ENCODE peak calls at places on chromosomes 13 and 19, in ten cellular contexts. A is CD4-positive, alpha-beta T cell; V is heart right ventricle; J is astrocyte; Q is Peyer's patch; C is coronary artery; E is colonic mucosa; L is tibial nerve; W is lung; X is ovary. G is an unnamed sample.

GRCh38 chr13:42597505-42597904 is 23.6 kb downstream of the TNFSF11 start:
- DNase-seq in A (no peak), V (no peak), J (no peak), Q (no peak), C (no peak), E (no peak), L (no peak), W (no peak), X (no peak), G (no peak)

GRCh38 chr13:46469064-46469463 is 82.0 kb upstream of the RUBCNL start:
- DNase-seq in A (no peak), V (no peak), J (peak), Q (no peak), C (no peak), E (no peak), L (no peak), W (no peak), X (no peak), G (no peak)

GRCh38 chr13:27137759-27138158 is 33.9 kb downstream of the USP12 start:
- DNase-seq in A (no peak), V (no peak), J (no peak), Q (no peak), C (no peak), E (no peak), L (no peak), W (no peak), X (no peak), G (no peak)

GRCh38 chr13:107842562-107843180 is 372.7 kb downstream of the LIG4 start:
- DNase-seq in A (no peak), V (no peak), J (peak), Q (no peak), C (no peak), E (no peak), L (no peak), W (no peak), X (no peak), G (no peak)

GRCh38 chr19:47104678-47105077 is 8.9 kb downstream of the ZC3H4 start:
- DNase-seq in A (no peak), V (no peak), J (no peak), Q (no peak), C (no peak), E (no peak), L (no peak), W (no peak), X (no peak), G (no peak)

GRCh38 chr19:54297759-54298305 is 15.1 kb downstream of the LILRA5 start:
- DNase-seq in A (no peak), V (no peak), J (no peak), Q (no peak), C (no peak), E (no peak), L (no peak), W (no peak), X (no peak), G (no peak)

GRCh38 chr13:112781881-112782361 is 92.1 kb downstream of the ATP11A start:
- DNase-seq in A (no peak), V (peak), J (peak), Q (no peak), C (no peak), E (no peak), L (no peak), W (peak), X (peak), G (no peak)

GRCh38 chr19:56751078-56751489 is 79.5 kb upstream of the ZNF835 start:
- DNase-seq in A (no peak), V (no peak), J (no peak), Q (no peak), C (no peak), E (no peak), L (no peak), W (no peak), X (peak), G (peak)

GRCh38 chr19:3669134-3669436 is 31.2 kb downstream of the PIP5K1C start:
- DNase-seq in A (no peak), V (no peak), J (no peak), Q (no peak), C (no peak), E (no peak), L (no peak), W (no peak), X (no peak), G (no peak)

GRCh38 chr19:3665681-3666544 is 34.4 kb downstream of the PIP5K1C start:
- DNase-seq in A (peak), V (peak), J (no peak), Q (peak), C (no peak), E (peak), L (peak), W (peak), X (peak), G (peak)

GRCh38 chr19:3668331-3669133 is 31.7 kb downstream of the PIP5K1C start:
- DNase-seq in A (no peak), V (no peak), J (peak), Q (no peak), C (no peak), E (no peak), L (no peak), W (no peak), X (no peak), G (no peak)

GRCh38 chr19:3667766-3668165 is 32.5 kb downstream of the PIP5K1C start:
- DNase-seq in A (no peak), V (no peak), J (no peak), Q (no peak), C (no peak), E (no peak), L (no peak), W (no peak), X (no peak), G (no peak)

DNA sequence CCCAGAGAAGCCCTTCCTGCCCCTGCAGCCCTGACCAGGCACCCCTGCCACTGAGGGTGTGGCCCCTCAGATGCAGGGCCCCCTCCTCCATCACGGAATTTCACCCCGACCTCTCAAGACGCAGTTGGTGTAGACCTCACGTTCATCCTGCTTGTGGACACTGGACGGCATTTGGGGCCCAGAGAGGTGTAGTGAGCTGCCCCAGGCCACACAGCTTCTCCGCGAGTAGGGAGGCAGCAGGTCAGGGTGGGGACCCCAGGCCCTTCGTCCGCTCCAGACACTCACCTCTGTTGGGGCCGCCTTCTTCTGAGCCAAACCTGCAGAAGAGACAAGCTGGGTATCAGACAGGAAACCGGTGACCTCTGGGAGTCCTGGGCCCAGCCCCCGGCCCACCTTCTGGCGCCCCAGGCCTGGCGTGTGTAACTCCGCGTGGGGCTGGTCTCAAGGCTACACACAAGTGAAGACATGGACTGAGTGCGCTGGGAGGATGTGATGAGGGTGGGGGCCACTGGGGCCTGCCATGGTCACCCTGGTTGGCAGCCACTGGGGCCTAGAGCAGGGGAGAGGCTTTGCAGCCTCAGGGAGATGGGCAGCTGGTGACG is 33.1 kb downstream of the PIP5K1C start:
- DNase-seq in A (no peak), V (no peak), J (no peak), Q (no peak), C (no peak), E (no peak), L (no peak), W (no peak), X (no peak), G (no peak)
- H3K27ac ChIP-seq in A (no peak), V (peak), J (no peak), Q (no peak), C (no peak), E (no peak), L (no peak), W (no peak), X (no peak), G (no peak)

DNA sequence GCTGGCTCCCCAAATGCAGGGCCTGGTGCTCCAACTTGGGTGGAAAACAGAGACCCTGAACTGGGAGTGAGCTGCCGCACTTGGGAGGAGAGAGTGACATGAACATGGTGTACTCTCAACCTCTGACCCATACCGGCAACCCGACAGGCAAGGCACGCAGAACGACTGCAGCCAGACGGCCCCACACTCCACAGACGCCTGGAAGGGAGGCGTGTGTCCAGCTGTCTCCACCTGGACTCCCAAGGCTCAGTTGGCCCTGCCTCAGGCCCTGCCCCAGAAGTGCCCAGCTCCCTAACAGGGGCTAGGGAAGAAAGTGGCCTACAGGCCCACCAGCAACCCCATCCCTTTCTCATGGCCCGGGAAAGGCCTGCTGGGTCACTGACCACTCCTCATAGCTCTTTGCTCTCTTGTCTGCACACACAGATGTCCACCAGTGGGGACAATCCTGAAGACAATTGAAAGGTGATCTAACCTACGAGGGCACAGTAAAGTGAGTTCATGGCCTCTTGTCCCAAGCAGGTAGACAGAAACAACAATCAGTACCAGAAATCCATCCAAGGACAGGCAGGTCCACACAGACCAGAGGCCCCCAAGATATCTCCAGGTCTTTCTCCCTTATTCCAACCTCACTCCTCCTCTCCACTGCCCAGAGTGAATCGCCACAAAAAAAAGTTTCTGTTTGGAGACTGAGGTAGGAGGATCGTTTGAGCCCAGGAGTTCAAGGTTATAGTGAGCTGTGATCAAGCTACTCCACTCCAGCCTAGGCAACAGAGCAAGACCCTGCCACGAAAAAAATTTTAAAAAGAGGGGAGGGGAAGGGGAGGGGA is 28.2 kb downstream of the ELL start:
- DNase-seq in A (no peak), V (no peak), J (no peak), Q (no peak), C (no peak), E (no peak), L (no peak), W (no peak), X (peak), G (no peak)
- H3K27ac ChIP-seq in A (peak), V (peak), J (no peak), Q (peak), C (no peak), E (peak), L (no peak), W (no peak), X (peak), G (no peak)

DNA sequence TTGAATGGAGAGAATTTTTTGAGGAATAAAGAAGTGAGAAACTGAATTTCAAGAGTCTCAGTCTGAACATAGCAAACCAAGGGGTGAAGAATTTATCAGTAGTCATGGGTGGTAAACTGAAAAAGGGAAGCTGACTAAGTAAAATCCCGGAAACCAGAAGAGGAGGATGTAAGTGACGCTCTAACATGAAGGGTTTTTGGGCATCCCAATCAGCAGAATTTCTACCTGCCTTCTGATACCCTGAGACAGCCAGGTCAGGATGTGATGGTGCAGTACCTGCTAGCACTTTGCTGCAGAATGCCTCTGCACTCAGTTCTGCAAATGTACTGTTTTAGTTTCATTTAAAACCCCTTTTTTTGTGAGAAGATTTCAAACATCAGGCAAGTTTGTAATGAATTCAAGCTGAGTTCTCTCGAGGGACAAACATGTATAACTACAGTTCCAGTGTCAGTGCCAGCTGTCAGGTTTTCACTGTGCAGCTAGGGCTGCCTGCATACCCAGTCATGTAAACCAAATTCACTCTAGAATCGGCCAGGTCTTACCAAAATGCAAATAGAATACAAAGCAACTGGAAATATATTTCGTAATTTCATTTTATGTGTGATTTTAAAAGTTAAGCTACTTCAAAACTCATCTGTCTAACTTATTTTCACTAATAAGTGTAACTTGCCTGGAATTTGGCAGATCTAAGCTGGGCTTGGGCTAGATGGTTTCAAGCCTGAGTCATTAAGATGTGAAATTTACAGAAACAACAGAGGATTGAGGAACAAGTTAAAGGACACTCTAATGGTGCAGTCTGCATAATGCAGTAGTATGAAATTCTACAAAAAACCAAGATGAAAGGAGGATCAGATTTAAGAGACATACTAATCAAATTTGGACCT is 13.8 kb downstream of the METTL21C start:
- DNase-seq in A (no peak), V (no peak), J (peak), Q (no peak), C (no peak), E (no peak), L (no peak), W (no peak), X (no peak), G (no peak)
- H3K27ac ChIP-seq in A (no peak), V (no peak), J (no peak), Q (no peak), C (no peak), E (no peak), L (no peak), W (no peak), X (no peak), G (no peak)

DNA sequence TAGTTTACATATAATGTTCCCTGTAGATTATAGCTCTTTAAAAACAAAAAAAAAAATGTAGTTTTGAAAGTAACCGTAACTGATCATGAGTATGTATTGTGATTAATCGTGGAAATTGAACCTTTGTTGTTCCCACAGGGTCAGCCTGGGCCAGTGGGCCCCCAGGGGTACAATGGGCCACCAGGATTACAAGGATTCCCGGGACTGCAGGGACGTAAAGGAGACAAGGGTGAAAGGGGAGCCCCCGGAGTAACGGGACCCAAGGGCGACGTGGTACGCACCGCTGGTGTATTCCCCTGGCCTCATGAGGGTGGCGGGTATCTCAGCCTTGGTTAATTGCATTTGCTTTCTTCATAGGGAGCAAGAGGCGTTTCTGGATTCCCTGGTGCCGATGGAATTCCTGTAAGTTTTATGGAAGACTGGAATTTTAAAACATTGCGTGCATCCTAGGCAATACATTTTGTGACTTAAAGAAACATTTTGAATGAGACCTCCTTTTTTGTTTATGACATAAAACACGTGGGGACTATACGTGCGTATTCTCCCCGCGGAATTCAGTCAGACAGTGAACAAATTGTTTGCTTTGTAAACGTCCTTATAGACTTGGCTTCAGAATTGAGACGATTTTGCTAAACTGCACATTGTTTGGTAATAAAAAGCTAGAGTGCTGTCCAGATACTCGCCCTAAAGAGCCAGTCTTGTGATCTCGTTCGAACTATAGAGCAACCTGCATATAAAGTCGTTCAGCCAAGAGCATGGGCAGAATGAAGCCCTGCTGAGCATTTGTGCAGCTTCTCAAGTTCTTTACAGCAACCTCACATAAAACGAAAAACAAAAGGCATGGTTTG is 117.7 kb downstream of the COL4A2 start:
- DNase-seq in A (no peak), V (no peak), J (no peak), Q (no peak), C (peak), E (no peak), L (no peak), W (no peak), X (no peak), G (no peak)
- H3K27ac ChIP-seq in A (no peak), V (no peak), J (peak), Q (no peak), C (peak), E (no peak), L (no peak), W (no peak), X (no peak), G (no peak)

GRCh38 chr13:78658630-78659449 is at the start of gene OBI1:
- DNase-seq in A (peak), V (peak), J (peak), Q (peak), C (peak), E (peak), L (peak), W (peak), X (peak), G (peak)
- H3K27ac ChIP-seq in A (no peak), V (peak), J (peak), Q (peak), C (peak), E (peak), L (peak), W (peak), X (peak), G (peak)

DNA sequence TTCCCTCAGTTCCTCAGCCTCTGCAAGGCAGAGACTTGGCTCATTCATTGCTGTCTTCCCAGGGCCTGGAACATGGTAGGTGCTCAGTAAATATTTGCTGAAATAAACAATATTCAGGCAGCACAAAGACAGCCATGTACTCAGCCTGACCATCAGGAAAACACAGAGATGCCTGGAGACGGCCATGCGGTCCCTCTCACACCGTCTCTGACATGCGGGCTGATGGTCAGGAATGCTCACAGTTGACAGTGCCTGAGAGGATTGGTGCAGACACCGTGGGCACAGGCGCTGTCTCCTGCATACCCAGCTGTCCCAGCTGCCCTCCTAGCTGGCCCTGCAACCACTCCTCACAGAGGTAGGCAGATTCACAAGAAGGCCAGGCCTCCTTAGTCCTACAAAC is 893 bp downstream of the PRAM1 start:
- DNase-seq in A (no peak), V (no peak), J (no peak), Q (no peak), C (no peak), E (no peak), L (no peak), W (no peak), X (no peak), G (no peak)
- H3K27ac ChIP-seq in A (no peak), V (no peak), J (no peak), Q (peak), C (no peak), E (no peak), L (no peak), W (no peak), X (no peak), G (no peak)

GRCh38 chr13:111201304-111201940 is 86.3 kb downstream of the ARHGEF7 start:
- DNase-seq in A (no peak), V (no peak), J (no peak), Q (no peak), C (no peak), E (no peak), L (no peak), W (no peak), X (no peak), G (no peak)

GRCh38 chr13:111202745-111203144 is 87.6 kb downstream of the ARHGEF7 start:
- DNase-seq in A (no peak), V (no peak), J (peak), Q (peak), C (no peak), E (no peak), L (no peak), W (no peak), X (no peak), G (no peak)

GRCh38 chr13:111204438-111205177 is 89.5 kb downstream of the ARHGEF7 start:
- DNase-seq in A (no peak), V (peak), J (peak), Q (no peak), C (no peak), E (no peak), L (peak), W (peak), X (peak), G (peak)

GRCh38 chr13:111203742-111204386 is 88.8 kb downstream of the ARHGEF7 start:
- DNase-seq in A (no peak), V (no peak), J (no peak), Q (peak), C (no peak), E (no peak), L (no peak), W (no peak), X (no peak), G (no peak)

DNA sequence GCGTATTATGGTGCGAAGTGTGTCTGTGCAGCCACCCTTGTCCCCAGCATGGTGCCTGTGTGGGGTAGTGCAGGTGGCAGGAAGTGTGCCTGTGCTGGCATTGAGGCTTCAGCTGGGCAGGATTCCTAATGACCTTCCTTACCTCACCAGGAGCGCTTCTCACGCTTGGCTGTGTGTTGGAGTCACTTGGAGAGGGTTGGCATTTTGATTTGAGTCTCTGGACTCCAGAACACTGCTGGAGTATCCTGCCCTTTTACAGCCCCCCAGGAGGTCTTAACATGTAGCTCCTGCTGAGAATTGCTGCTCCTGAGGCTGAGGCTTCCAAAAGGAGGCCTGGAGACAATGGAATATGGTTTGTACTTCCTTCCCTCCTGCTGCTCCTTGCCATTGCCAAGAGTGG is 87.0 kb downstream of the ARHGEF7 start:
- DNase-seq in A (no peak), V (no peak), J (no peak), Q (no peak), C (no peak), E (no peak), L (no peak), W (no peak), X (no peak), G (no peak)
- H3K27ac ChIP-seq in A (no peak), V (peak), J (peak), Q (peak), C (no peak), E (no peak), L (no peak), W (peak), X (peak), G (no peak)

GRCh38 chr13:79682164-79682563 is 201.2 kb downstream of the NDFIP2 start:
- DNase-seq in A (no peak), V (no peak), J (no peak), Q (no peak), C (no peak), E (no peak), L (no peak), W (no peak), X (no peak), G (no peak)

GRCh38 chr13:79678100-79678499 is 197.1 kb downstream of the NDFIP2 start:
- DNase-seq in A (no peak), V (no peak), J (peak), Q (no peak), C (no peak), E (no peak), L (no peak), W (no peak), X (no peak), G (no peak)

GRCh38 chr13:79680485-79680884 is 199.5 kb downstream of the NDFIP2 start:
- DNase-seq in A (no peak), V (no peak), J (no peak), Q (no peak), C (no peak), E (no peak), L (no peak), W (no peak), X (no peak), G (no peak)

GRCh38 chr13:79679334-79679733 is 198.4 kb downstream of the NDFIP2 start:
- DNase-seq in A (no peak), V (peak), J (peak), Q (peak), C (no peak), E (peak), L (peak), W (peak), X (peak), G (no peak)

GRCh38 chr13:79681069-79681468 is 200.1 kb downstream of the NDFIP2 start:
- DNase-seq in A (no peak), V (no peak), J (no peak), Q (no peak), C (no peak), E (no peak), L (no peak), W (no peak), X (no peak), G (no peak)
- H3K27ac ChIP-seq in A (no peak), V (no peak), J (no peak), Q (no peak), C (no peak), E (no peak), L (no peak), W (no peak), X (no peak), G (no peak)

G was measured in caudate nucleus.